ENCODE peak calls at places on chromosomes 7 and 10, in nine cellular contexts. One of them, this sample, is unnamed.
A peak's percentile ranks its signal among the peaks of the same experiment; 100 is the strongest.

GRCh38 chr7:156143683-156144082 is 331.4 kb upstream of the SHH start:
- DNase-seq in AG09309: no peak
- DNase-seq in kidney epithelial cell: no peak
- DNase-seq in lung: no peak
- DNase-seq in neural crest cell: no peak
- DNase-seq in hippocampal formation: no peak
- DNase-seq in cardiac septum: no peak
- DNase-seq in epithelial cell of esophagus: no peak
- DNase-seq in brain microvascular endothelial cell: no peak
- DNase-seq in this sample: peak; percentile 54

GRCh38 chr7:100079024-100079560 is 2.4 kb downstream of the ZNF3 start:
- DNase-seq in AG09309: no peak
- DNase-seq in kidney epithelial cell: no peak
- DNase-seq in lung: no peak
- DNase-seq in neural crest cell: peak; percentile 21
- DNase-seq in hippocampal formation: peak; percentile 84
- DNase-seq in cardiac septum: no peak
- DNase-seq in epithelial cell of esophagus: no peak
- DNase-seq in brain microvascular endothelial cell: no peak
- DNase-seq in this sample: no peak

GRCh38 chr10:129035052-129035805 is 431.8 kb upstream of the MGMT start:
- DNase-seq in AG09309: no peak
- DNase-seq in kidney epithelial cell: peak; percentile 42
- DNase-seq in lung: no peak
- DNase-seq in neural crest cell: no peak
- DNase-seq in hippocampal formation: no peak
- DNase-seq in cardiac septum: no peak
- DNase-seq in epithelial cell of esophagus: no peak
- DNase-seq in brain microvascular endothelial cell: no peak
- DNase-seq in this sample: no peak

GRCh38 chr7:1025747-1026581 is 18.4 kb upstream of the GPR146 start:
- DNase-seq in AG09309: no peak
- DNase-seq in kidney epithelial cell: no peak
- DNase-seq in lung: no peak
- DNase-seq in neural crest cell: no peak
- DNase-seq in hippocampal formation: no peak
- DNase-seq in cardiac septum: no peak
- DNase-seq in epithelial cell of esophagus: no peak
- DNase-seq in brain microvascular endothelial cell: no peak
- DNase-seq in this sample: no peak

GRCh38 chr10:101609481-101609880 is 21.4 kb downstream of the DPCD start:
- DNase-seq in AG09309: no peak
- DNase-seq in kidney epithelial cell: no peak
- DNase-seq in lung: no peak
- DNase-seq in neural crest cell: no peak
- DNase-seq in hippocampal formation: no peak
- DNase-seq in cardiac septum: peak; percentile 4
- DNase-seq in epithelial cell of esophagus: no peak
- DNase-seq in brain microvascular endothelial cell: peak; percentile 30
- DNase-seq in this sample: no peak

GRCh38 chr10:45457487-45457886 is 83.5 kb downstream of the ALOX5 start:
- DNase-seq in AG09309: no peak
- DNase-seq in kidney epithelial cell: no peak
- DNase-seq in lung: no peak
- DNase-seq in neural crest cell: no peak
- DNase-seq in hippocampal formation: no peak
- DNase-seq in cardiac septum: no peak
- DNase-seq in epithelial cell of esophagus: no peak
- DNase-seq in brain microvascular endothelial cell: no peak
- DNase-seq in this sample: peak; percentile 21

GRCh38 chr10:282294-283139 is 147.3 kb downstream of the ZMYND11 start:
- DNase-seq in AG09309: no peak
- DNase-seq in kidney epithelial cell: no peak
- DNase-seq in lung: no peak
- DNase-seq in neural crest cell: no peak
- DNase-seq in hippocampal formation: no peak
- DNase-seq in cardiac septum: no peak
- DNase-seq in epithelial cell of esophagus: peak; percentile 66
- DNase-seq in brain microvascular endothelial cell: no peak
- DNase-seq in this sample: no peak

GRCh38 chr10:43194861-43195260 is 56.6 kb downstream of the CSGALNACT2 start:
- DNase-seq in AG09309: no peak
- DNase-seq in kidney epithelial cell: no peak
- DNase-seq in lung: no peak
- DNase-seq in neural crest cell: no peak
- DNase-seq in hippocampal formation: no peak
- DNase-seq in cardiac septum: peak; percentile 29
- DNase-seq in epithelial cell of esophagus: no peak
- DNase-seq in brain microvascular endothelial cell: no peak
- DNase-seq in this sample: no peak

GRCh38 chr7:25495905-25496304 is 267.6 kb upstream of the NPVF start:
- DNase-seq in AG09309: no peak
- DNase-seq in kidney epithelial cell: no peak
- DNase-seq in lung: no peak
- DNase-seq in neural crest cell: no peak
- DNase-seq in hippocampal formation: no peak
- DNase-seq in cardiac septum: no peak
- DNase-seq in epithelial cell of esophagus: no peak
- DNase-seq in brain microvascular endothelial cell: no peak
- DNase-seq in this sample: no peak

GRCh38 chr10:21161647-21162046 is 264.5 kb upstream of the NEBL start:
- DNase-seq in AG09309: no peak
- DNase-seq in kidney epithelial cell: no peak
- DNase-seq in lung: no peak
- DNase-seq in neural crest cell: no peak
- DNase-seq in hippocampal formation: no peak
- DNase-seq in cardiac septum: no peak
- DNase-seq in epithelial cell of esophagus: no peak
- DNase-seq in brain microvascular endothelial cell: no peak
- DNase-seq in this sample: no peak

GRCh38 chr7:8365499-8366110 is 67.8 kb upstream of the NXPH1 start:
- DNase-seq in AG09309: no peak
- DNase-seq in kidney epithelial cell: no peak
- DNase-seq in lung: no peak
- DNase-seq in neural crest cell: no peak
- DNase-seq in hippocampal formation: peak; percentile 62
- DNase-seq in cardiac septum: no peak
- DNase-seq in epithelial cell of esophagus: peak; percentile 36
- DNase-seq in brain microvascular endothelial cell: no peak
- DNase-seq in this sample: no peak

GRCh38 chr10:42955493-42955889 is 121.4 kb upstream of the RET start:
- DNase-seq in AG09309: no peak
- DNase-seq in kidney epithelial cell: no peak
- DNase-seq in lung: peak; percentile 21
- DNase-seq in neural crest cell: no peak
- DNase-seq in hippocampal formation: no peak
- DNase-seq in cardiac septum: no peak
- DNase-seq in epithelial cell of esophagus: no peak
- DNase-seq in brain microvascular endothelial cell: no peak
- DNase-seq in this sample: peak; percentile 23

GRCh38 chr10:64209574-64209973 is 688.4 kb downstream of the REEP3 start:
- DNase-seq in AG09309: no peak
- DNase-seq in kidney epithelial cell: peak; percentile 5
- DNase-seq in lung: no peak
- DNase-seq in neural crest cell: no peak
- DNase-seq in hippocampal formation: no peak
- DNase-seq in cardiac septum: no peak
- DNase-seq in epithelial cell of esophagus: no peak
- DNase-seq in brain microvascular endothelial cell: peak; percentile 41
- DNase-seq in this sample: no peak

GRCh38 chr7:117941138-117941810 is 68.0 kb upstream of the CTTNBP2 start:
- DNase-seq in AG09309: no peak
- DNase-seq in kidney epithelial cell: no peak
- DNase-seq in lung: no peak
- DNase-seq in neural crest cell: no peak
- DNase-seq in hippocampal formation: no peak
- DNase-seq in cardiac septum: no peak
- DNase-seq in epithelial cell of esophagus: no peak
- DNase-seq in brain microvascular endothelial cell: no peak
- DNase-seq in this sample: no peak

GRCh38 chr10:22648547-22648961 is 65.8 kb downstream of the PIP4K2A start:
- DNase-seq in AG09309: peak; percentile 64
- DNase-seq in kidney epithelial cell: peak; percentile 95
- DNase-seq in lung: no peak
- DNase-seq in neural crest cell: no peak
- DNase-seq in hippocampal formation: no peak
- DNase-seq in cardiac septum: no peak
- DNase-seq in epithelial cell of esophagus: peak; percentile 16
- DNase-seq in brain microvascular endothelial cell: no peak
- DNase-seq in this sample: no peak

This sample was measured in right atrium auricular region.